ENCODE peak calls at places on chromosomes 13 and 19, in seven cellular contexts. T is lower lobe of right lung; V is GM23338; H is thoracic aorta; R is effector memory CD4-positive, alpha-beta T cell; C is suprapubic skin; K is ovary. Q is an unnamed sample. For H3K4me1, the result is how much of the 10 kb centered on the place peaks cover.

GRCh38 chr13:108278466-108278865 is 8.9 kb downstream of the TNFSF13B start:
- DNase-seq in H (no peak), T (no peak), C (no peak), V (no peak), K (no peak), R (no peak), Q (no peak)

GRCh38 chr19:44626067-44626624 is 12.8 kb downstream of the IGSF23 start:
- DNase-seq in T (no peak), H (no peak), K (no peak), R (no peak), C (no peak), V (no peak), Q (no peak)

GRCh38 chr19:49490287-49491029 is 3.0 kb downstream of the RPL13A start:
- DNase-seq in R (no peak), T (no peak), H (no peak), V (no peak), C (no peak), K (peak), Q (no peak)

GRCh38 chr13:109875746-109876145 is 89.4 kb upstream of the IRS2 start:
- DNase-seq in C (no peak), K (no peak), V (no peak), R (no peak), T (no peak), H (no peak), Q (no peak)

GRCh38 chr19:3142292-3142670 is 6.4 kb downstream of the GNA15 start:
- DNase-seq in T (no peak), H (no peak), C (peak), R (no peak), V (no peak), K (no peak), Q (no peak)

GRCh38 chr19:662207-662961 is 630 bp downstream of the RNF126 start:
- DNase-seq in C (no peak), V (peak), T (peak), K (no peak), H (no peak), R (peak), Q (peak)

GRCh38 chr19:47497073-47497766 is 13.2 kb upstream of the KPTN start:
- DNase-seq in T (no peak), V (no peak), H (no peak), R (no peak), C (no peak), K (no peak), Q (no peak)

GRCh38 chr13:107799001-107799400 is 416.3 kb downstream of the LIG4 start:
- DNase-seq in C (no peak), K (no peak), H (no peak), R (no peak), T (no peak), V (no peak), Q (no peak)

GRCh38 chr19:43078311-43078710 is 4.2 kb downstream of the PSG2 start:
- DNase-seq in H (no peak), R (no peak), T (no peak), V (no peak), C (no peak), K (no peak), Q (no peak)

GRCh38 chr13:113856716-113857065 is 7.2 kb downstream of the GAS6 start:
- DNase-seq in V (no peak), H (no peak), K (no peak), R (no peak), C (peak), T (peak), Q (no peak)

GRCh38 chr13:52109096-52109495 is 19.8 kb downstream of the NEK5 start:
- DNase-seq in H (no peak), K (no peak), V (peak), T (no peak), C (no peak), R (no peak), Q (no peak)

GRCh38 chr19:10000171-10000826 is 10.0 kb downstream of the COL5A3 start:
- DNase-seq in T (peak), V (peak), C (peak), R (peak), K (peak), H (peak), Q (peak)

GRCh38 chr13:20124303-20124702 is 36.5 kb downstream of the GJA3 start:
- DNase-seq in V (no peak), R (no peak), H (no peak), T (no peak), C (no peak), K (no peak), Q (no peak)

GRCh38 chr13:114339779-114340534 is 25.7 kb downstream of the CHAMP1 start:
- DNase-seq in H (no peak), R (no peak), V (peak), T (no peak), C (no peak), K (no peak), Q (peak)

GRCh38 chr13:29546662-29547061 is 48.8 kb downstream of the SLC7A1 start:
- DNase-seq in C (no peak), H (no peak), K (no peak), R (no peak), T (no peak), V (no peak), Q (no peak)

GRCh38 chr19:21698215-21698614 is 69.2 kb downstream of the ZNF100 start:
- DNase-seq in K (no peak), R (no peak), V (peak), H (no peak), C (no peak), T (no peak), Q (no peak)

GRCh38 chr13:112202966-112203365 is 136.0 kb downstream of the SOX1 start:
- DNase-seq in V (no peak), R (no peak), C (no peak), H (no peak), K (no peak), T (no peak), Q (no peak)
- H3K4me1 ChIP-seq in V (under half), R (under half), C (under half), H (under half), K (under half), T (under half), Q (under half)

GRCh38 chr13:33119022-33119735 is 103.0 kb downstream of the KL start:
- DNase-seq in R (no peak), V (peak), K (no peak), H (no peak), T (no peak), C (no peak), Q (no peak)

GRCh38 chr13:33125821-33126570 is 109.8 kb downstream of the KL start:
- DNase-seq in R (no peak), C (peak), H (peak), T (no peak), K (peak), V (peak), Q (no peak)

GRCh38 chr13:33119886-33120543 is 103.8 kb downstream of the KL start:
- DNase-seq in R (no peak), K (no peak), T (no peak), V (no peak), C (no peak), H (no peak), Q (no peak)

GRCh38 chr13:33126909-33127607 is 110.8 kb downstream of the KL start:
- DNase-seq in C (peak), H (no peak), K (no peak), T (no peak), R (no peak), V (no peak), Q (no peak)

GRCh38 chr13:33123066-33123940 is 107.1 kb downstream of the KL start:
- DNase-seq in V (peak), K (no peak), H (no peak), C (peak), T (peak), R (no peak), Q (no peak)
- H3K27ac ChIP-seq in V (peak), K (no peak), H (no peak), C (peak), T (peak), R (no peak), Q (no peak)

GRCh38 chr13:21606781-21607180 is 2.8 kb upstream of the MICU2 start:
- DNase-seq in V (no peak), C (no peak), K (no peak), T (no peak), H (no peak), R (no peak), Q (no peak)
- H3K4me1 ChIP-seq in V (under half), C (under half), K (under half), T (under half), H (under half), R (under half), Q (under half)

GRCh38 chr19:28615546-28615916 is 597.4 kb downstream of the UQCRFS1 start:
- DNase-seq in T (no peak), H (no peak), C (no peak), K (no peak), V (no peak), R (no peak), Q (no peak)

GRCh38 chr19:28618504-28618903 is 594.4 kb downstream of the UQCRFS1 start:
- DNase-seq in V (no peak), K (no peak), R (no peak), H (no peak), T (no peak), C (no peak), Q (no peak)

GRCh38 chr19:28612275-28612769 is 600.6 kb downstream of the UQCRFS1 start:
- DNase-seq in T (no peak), V (peak), R (no peak), H (no peak), K (no peak), C (no peak), Q (no peak)

GRCh38 chr19:28615966-28616365 is 597.0 kb downstream of the UQCRFS1 start:
- DNase-seq in V (no peak), T (no peak), R (no peak), K (no peak), C (no peak), H (no peak), Q (no peak)

GRCh38 chr19:28614634-28615545 is 598.1 kb downstream of the UQCRFS1 start:
- DNase-seq in H (no peak), R (no peak), V (no peak), K (no peak), C (no peak), T (no peak), Q (no peak)
- H3K27ac ChIP-seq in H (no peak), R (no peak), V (no peak), K (no peak), C (no peak), T (no peak), Q (no peak)

DNA sequence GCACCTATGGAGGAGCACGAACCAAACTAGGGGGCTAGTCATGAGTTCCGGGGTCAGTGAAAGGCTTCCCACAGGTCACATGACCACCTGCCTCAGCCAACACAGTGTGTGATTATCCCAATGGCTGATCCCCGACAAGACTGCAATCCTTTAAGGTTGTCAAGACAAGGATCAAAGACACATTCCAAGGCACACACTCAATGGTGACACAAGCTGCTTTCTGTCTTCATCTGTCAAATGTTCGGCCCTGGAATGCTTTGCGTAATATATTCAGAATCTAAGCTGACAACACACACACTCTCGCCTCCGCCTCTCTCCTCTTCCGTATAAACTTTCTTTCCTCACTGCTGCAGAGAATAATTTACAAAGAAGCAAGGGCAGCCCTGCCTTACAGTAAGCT is 11.7 kb downstream of the RANBP3 start:
- DNase-seq in R (no peak), K (no peak), H (no peak), C (no peak), V (no peak), T (no peak), Q (no peak)
- H3K4me1 ChIP-seq in R (half or more), K (under half), H (under half), C (half or more), V (under half), T (half or more), Q (half or more)

DNA sequence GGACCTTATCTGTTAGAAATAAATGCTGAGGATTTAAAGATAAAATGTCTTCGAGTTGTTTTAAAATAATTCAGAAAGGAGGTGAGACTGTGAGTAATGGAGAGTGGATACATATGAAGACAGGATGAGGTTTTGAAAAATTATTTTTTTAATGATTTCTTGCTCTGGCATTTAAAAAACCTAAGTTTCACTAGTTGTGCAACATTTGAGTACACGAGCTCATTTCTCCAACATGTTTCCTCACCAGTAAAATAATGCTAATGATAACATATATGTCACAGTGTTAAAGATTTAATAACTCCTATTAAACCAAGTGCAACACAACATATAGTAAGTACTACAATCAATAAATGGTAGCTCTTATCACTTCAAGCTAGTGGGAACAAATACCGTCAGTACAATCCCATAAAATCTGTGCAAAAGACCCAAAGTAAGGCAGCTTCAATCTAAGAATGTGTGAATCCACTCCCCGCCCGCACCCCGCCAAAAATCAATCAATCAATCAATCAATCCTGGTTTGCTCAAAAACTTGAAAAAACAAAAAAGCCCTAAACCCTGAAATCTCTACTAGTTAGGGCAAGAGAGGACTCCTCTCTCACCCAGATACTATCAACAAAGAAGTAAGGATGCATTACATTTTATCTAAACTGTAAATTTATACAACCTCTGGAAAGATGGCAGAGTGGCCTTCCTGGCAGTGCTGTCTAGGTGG is 1.3 kb downstream of the ALG5 start:
- DNase-seq in T (no peak), C (no peak), H (no peak), K (no peak), R (no peak), V (no peak), Q (no peak)
- H3K27ac ChIP-seq in T (peak), C (no peak), H (no peak), K (no peak), R (no peak), V (no peak), Q (peak)

GRCh38 chr19:8461376-8461775 is 16.6 kb downstream of the HNRNPM start:
- DNase-seq in C (no peak), V (no peak), K (no peak), R (no peak), H (no peak), T (no peak), Q (no peak)

GRCh38 chr19:8459095-8459494 is 14.3 kb downstream of the HNRNPM start:
- DNase-seq in V (no peak), C (no peak), K (no peak), T (no peak), R (no peak), H (no peak), Q (no peak)

GRCh38 chr19:8461891-8462290 is 17.1 kb downstream of the HNRNPM start:
- DNase-seq in T (no peak), C (no peak), V (no peak), R (no peak), H (no peak), K (no peak), Q (no peak)

GRCh38 chr19:8459520-8460260 is 14.9 kb downstream of the HNRNPM start:
- DNase-seq in C (no peak), H (no peak), T (no peak), K (no peak), V (no peak), R (no peak), Q (no peak)

DNA sequence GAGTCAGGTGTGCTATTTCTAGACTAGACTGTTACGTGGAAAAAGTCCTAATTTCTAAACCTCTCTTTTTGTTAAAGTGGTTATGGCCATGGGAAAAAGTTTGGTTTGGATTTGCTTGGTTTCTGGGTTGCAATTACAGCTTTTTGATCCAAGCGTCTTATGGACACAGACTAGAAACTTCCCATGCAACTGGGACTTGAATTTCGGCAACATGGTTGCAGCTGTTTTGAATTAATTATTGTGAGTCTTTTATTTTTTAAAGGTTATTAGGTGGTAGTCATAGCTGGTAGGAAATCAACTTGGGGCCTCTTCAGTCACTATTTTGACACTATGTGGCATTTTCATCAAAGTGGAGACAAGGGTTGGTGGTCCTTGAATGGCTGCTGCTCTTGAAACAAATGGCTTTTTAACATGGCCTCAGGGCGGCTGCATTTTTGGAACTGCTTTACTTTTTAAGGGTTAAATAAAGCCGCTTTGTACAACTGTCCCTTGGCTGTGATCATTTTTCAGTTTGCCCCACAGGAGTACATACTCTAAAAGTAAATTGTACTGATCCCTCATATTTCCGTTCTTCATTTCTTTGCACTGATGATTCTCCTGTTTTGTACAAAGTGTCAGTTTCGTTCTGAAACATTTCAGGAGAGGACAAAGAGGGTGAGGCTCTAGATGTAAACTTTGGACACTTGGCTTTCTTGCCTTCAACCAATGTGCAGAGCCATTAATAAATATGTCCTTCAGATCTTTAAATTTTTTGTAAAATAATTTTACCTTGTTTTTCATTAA is 15.9 kb downstream of the HNRNPM start:
- DNase-seq in H (no peak), T (no peak), C (no peak), K (no peak), V (no peak), R (no peak), Q (no peak)
- H3K4me1 ChIP-seq in H (under half), T (half or more), C (under half), K (under half), V (half or more), R (under half), Q (under half)

GRCh38 chr13:41059466-41059865 is 1.8 kb upstream of the WBP4 start:
- DNase-seq in R (no peak), C (no peak), H (no peak), T (no peak), V (peak), K (no peak), Q (no peak)
- H3K27ac ChIP-seq in R (peak), C (peak), H (peak), T (peak), V (peak), K (peak), Q (peak)

DNA sequence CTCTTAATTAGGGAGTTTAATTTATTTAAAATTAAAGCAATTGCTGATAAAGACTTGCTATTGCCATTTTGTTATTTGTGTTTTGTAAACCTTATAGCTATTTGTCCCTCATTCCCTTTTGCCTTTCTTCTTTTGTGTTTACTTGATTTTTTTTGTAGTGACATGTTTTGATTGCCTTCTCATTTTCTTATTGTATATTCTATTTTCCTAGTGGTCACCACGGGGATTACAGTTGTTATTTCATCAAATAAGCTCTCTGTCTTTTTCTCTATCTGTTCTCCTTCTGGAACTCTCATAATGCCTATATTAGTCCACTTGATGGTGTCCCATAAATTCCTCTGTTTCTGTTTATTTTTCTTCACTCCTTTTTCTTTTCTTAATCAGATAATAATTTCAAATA is 64.4 kb upstream of the FRY start:
- DNase-seq in C (no peak), K (no peak), T (no peak), R (no peak), V (peak), H (no peak), Q (no peak)
- H3K4me1 ChIP-seq in C (under half), K (under half), T (under half), R (under half), V (under half), H (under half), Q (under half)